ENCODE peak calls at places on chromosomes 12 and 14, in seven cellular contexts. M is K562, A is endothelial cell of umbilical vein, L is HCT116, W is HepG2, K is H1, R is GM12878. B is an unnamed sample.
A peak's percentile ranks its signal among the peaks of the same experiment; 100 is the strongest.

GRCh38 chr14:75426332-75427125 is 1.3 kb upstream of the JDP2 start:
- DNase-seq in M (no peak), A (no peak), L (no peak), W (peak; percentile 40), K (no peak), R (peak; percentile 76), B (no peak)

GRCh38 chr14:59272633-59273032 is 84.2 kb downstream of the DAAM1 start:
- DNase-seq in M (no peak), A (no peak), L (no peak), W (no peak), K (no peak), R (no peak), B (no peak)

GRCh38 chr12:1821805-1822204 is 1.4 kb downstream of the LRTM2 start:
- DNase-seq in M (peak; percentile 12), A (no peak), L (no peak), W (no peak), K (no peak), R (no peak), B (no peak)

GRCh38 chr12:15118946-15119345 is 102.3 kb downstream of the RERG start:
- DNase-seq in M (no peak), A (no peak), L (no peak), W (no peak), K (no peak), R (no peak), B (no peak)

GRCh38 chr14:52950898-52951729 is at the start of gene FERMT2:
- DNase-seq in M (peak; percentile 59), A (peak; percentile 87), L (peak; percentile 57), W (peak; percentile 79), K (no peak), R (no peak), B (no peak)

GRCh38 chr14:32675433-32675832 is 263.2 kb upstream of the NPAS3 start:
- DNase-seq in M (no peak), A (no peak), L (no peak), W (no peak), K (no peak), R (no peak), B (no peak)

GRCh38 chr14:52044791-52045522 is 23.9 kb downstream of the NID2 start:
- DNase-seq in M (no peak), A (peak; percentile 42), L (no peak), W (no peak), K (no peak), R (no peak), B (no peak)

GRCh38 chr12:114245555-114245954 is 160.4 kb downstream of the TBX5 start:
- DNase-seq in M (no peak), A (no peak), L (no peak), W (no peak), K (peak; percentile 33), R (no peak), B (no peak)

GRCh38 chr12:118220697-118221096 is 84.8 kb downstream of the PEBP1 start:
- DNase-seq in M (no peak), A (no peak), L (no peak), W (no peak), K (no peak), R (no peak), B (no peak)

GRCh38 chr12:95637471-95638155 is 86.3 kb upstream of the USP44 start:
- DNase-seq in M (no peak), A (peak; percentile 100), L (no peak), W (no peak), K (no peak), R (no peak), B (no peak)

GRCh38 chr14:36398463-36399291 is 78.2 kb upstream of the MBIP start:
- DNase-seq in M (no peak), A (no peak), L (no peak), W (no peak), K (no peak), R (no peak), B (no peak)

GRCh38 chr12:29066061-29066588 is 83.0 kb upstream of the FAR2 start:
- DNase-seq in M (no peak), A (peak; percentile 70), L (peak; percentile 40), W (no peak), K (no peak), R (no peak), B (no peak)

GRCh38 chr12:6770094-6770493 is 2.2 kb upstream of the LAG3 start:
- DNase-seq in M (no peak), A (no peak), L (no peak), W (no peak), K (no peak), R (no peak), B (no peak)

GRCh38 chr12:1533205-1533601 is 61.2 kb downstream of the FBXL14 start:
- DNase-seq in M (peak; percentile 28), A (no peak), L (no peak), W (no peak), K (no peak), R (peak; percentile 46), B (no peak)

GRCh38 chr12:25387136-25388050 is 136.7 kb upstream of the KRAS start:
- DNase-seq in M (peak; percentile 52), A (peak; percentile 88), L (peak; percentile 84), W (peak; percentile 77), K (no peak), R (no peak), B (peak; percentile 86)

GRCh38 chr12:50533203-50533584 is 28.4 kb downstream of the DIP2B start:
- DNase-seq in M (no peak), A (no peak), L (no peak), W (no peak), K (no peak), R (no peak), B (no peak)

GRCh38 chr12:57430117-57430930 is 519 bp downstream of the R3HDM2 start:
- DNase-seq in M (peak; percentile 94), A (peak; percentile 66), L (no peak), W (no peak), K (no peak), R (no peak), B (no peak)

GRCh38 chr14:73261075-73261474 is 23.8 kb downstream of the PAPLN start:
- DNase-seq in M (no peak), A (no peak), L (no peak), W (no peak), K (no peak), R (no peak), B (no peak)

GRCh38 chr14:96797943-96798349 is 764 bp downstream of the VRK1 start:
- DNase-seq in M (no peak), A (peak; percentile 38), L (no peak), W (peak; percentile 20), K (no peak), R (no peak), B (no peak)

GRCh38 chr12:102528111-102528510 is 47.7 kb upstream of the IGF1 start:
- DNase-seq in M (no peak), A (no peak), L (no peak), W (no peak), K (no peak), R (no peak), B (no peak)

GRCh38 chr14:65329481-65329880 is 83.0 kb upstream of the FUT8 start:
- DNase-seq in M (no peak), A (no peak), L (no peak), W (no peak), K (no peak), R (no peak), B (no peak)

GRCh38 chr12:6443361-6443983 is 1.3 kb upstream of the CD27 start:
- DNase-seq in M (no peak), A (no peak), L (no peak), W (no peak), K (no peak), R (no peak), B (no peak)

GRCh38 chr14:34204774-34205173 is 253.9 kb upstream of the EGLN3 start:
- DNase-seq in M (no peak), A (no peak), L (no peak), W (no peak), K (no peak), R (no peak), B (no peak)
- H3K9me3 ChIP-seq in M (no peaks in the 10 kb centered on the region), A (no peaks in the 10 kb centered on the region), L (no peaks in the 10 kb centered on the region), W (peaks cover 4% of the 10 kb centered on the region), K (peaks cover 3% of the 10 kb centered on the region), R (no peaks in the 10 kb centered on the region), B (no peaks in the 10 kb centered on the region)

GRCh38 chr14:98069712-98070133 is 1202.3 kb downstream of the BCL11B start:
- DNase-seq in M (no peak), A (no peak), L (no peak), W (peak; percentile 0), K (peak; percentile 15), R (no peak), B (no peak)

GRCh38 chr14:98070521-98070920 is 1201.5 kb downstream of the BCL11B start:
- DNase-seq in M (no peak), A (no peak), L (no peak), W (no peak), K (no peak), R (no peak), B (no peak)
- TF ChIP-seq POLR2AphosphoS5 in M (no peak), A (no peak), L (no peak), W (no peak), K (no peak), R (no peak), B (no peak)

DNA sequence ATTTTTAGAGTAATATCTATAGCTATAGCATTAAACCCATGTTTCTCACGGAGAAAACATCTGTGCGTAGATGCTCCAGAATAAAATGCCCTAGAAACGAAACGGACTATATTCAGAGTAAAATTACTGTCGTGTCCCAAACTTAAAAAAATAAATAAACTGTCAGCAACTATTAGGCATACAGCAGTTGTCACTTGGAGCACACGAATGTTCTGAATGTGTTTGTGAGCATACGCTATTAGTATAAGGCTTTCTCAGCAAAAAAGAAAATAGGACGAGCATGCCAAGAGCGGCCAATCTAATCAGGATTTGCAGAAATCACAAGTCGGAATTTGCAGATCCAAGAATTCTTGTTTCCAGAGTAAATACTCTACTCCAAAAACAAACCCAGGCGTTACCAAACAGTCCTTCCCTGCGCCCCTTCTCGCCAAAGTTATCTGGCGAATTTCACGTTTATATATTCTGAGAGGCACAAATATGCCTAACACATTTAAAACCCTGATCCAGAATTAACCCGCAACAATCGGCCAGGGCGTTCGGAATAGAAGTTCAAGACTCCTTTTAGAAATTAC is 835 bp downstream of the PTPN21 start:
- DNase-seq in M (no peak), A (peak; percentile 57), L (no peak), W (no peak), K (no peak), R (no peak), B (no peak)
- TF ChIP-seq EZH2 in M (no peak), A (no peak), L (no peak), W (no peak), K (no peak), R (peak; percentile 87), B (peak; percentile 86)

DNA sequence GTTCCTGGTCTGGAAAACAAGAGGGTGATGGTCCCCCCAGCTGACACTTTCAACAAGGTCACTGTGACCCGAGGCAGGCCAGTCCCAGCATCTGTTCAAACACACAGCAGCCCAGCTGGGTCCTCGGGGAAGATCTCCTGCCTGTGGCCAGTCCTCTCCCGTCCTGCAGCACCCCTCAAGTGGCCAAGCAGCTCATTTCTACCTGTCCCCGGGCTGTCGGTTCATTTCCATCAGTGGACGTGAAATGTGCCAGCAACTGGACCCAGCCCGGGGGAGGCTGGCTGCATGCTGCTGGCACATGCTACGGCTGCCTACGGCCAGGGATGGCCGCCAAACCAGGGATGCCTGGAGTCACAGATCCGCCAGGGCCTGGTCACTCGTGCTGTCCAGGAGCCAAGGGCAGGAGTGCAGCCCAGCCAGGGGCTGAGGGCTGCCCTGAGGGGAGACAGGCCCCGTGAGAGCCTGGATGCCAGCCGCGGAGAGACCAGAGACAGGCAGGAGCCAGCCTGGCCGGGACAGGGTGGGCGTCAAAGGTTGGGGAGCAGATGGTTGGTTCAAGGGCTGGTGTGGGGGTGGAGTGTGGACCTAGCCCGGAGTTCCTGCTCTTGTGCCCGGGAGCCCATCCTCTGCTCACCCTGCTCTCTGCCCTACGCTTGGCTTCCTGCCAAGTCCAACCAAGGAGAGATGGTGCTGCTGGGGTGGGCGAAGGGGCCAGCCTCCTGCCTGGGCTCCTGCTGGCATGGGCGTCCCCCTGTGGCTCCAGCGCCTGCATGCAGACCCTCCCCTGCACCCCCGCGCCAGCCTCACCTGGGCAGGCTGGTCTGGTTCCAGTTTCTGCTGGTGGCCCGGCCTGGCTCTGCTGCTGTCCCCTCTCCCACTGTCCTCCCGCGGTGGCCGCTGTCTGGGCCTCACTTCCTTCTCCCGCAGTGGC is 143.8 kb downstream of the ADGRD1 start:
- DNase-seq in M (no peak), A (no peak), L (no peak), W (no peak), K (no peak), R (no peak), B (no peak)
- H3K9me3 ChIP-seq in M (no peaks in the 10 kb centered on the region), A (no peaks in the 10 kb centered on the region), L (no peaks in the 10 kb centered on the region), W (no peaks in the 10 kb centered on the region), K (no peaks in the 10 kb centered on the region), R (no peaks in the 10 kb centered on the region), B (no peaks in the 10 kb centered on the region)